ENCODE peak calls at places on chromosomes 16 and 17, in six cellular contexts. One of them, this sample, is unnamed.
A peak's percentile ranks its signal among the peaks of the same experiment; 100 is the strongest.

GRCh38 chr17:7854851-7855642 is at the start of gene TMEM88:
- DNase-seq in HCEC 1CT: no peak
- DNase-seq in stimulated activated CD8-positive, alpha-beta memory T cell treated with anti-CD3 and anti-CD28 coated beads, Interleukin-15, amount 100 ng/mL, for 4 hours: no peak
- DNase-seq in CD4-positive, alpha-beta T cell: no peak
- DNase-seq in hypothalamus: no peak
- DNase-seq in brain pericyte: no peak
- DNase-seq in this sample: no peak

GRCh38 chr16:73387979-73388378 is 340.1 kb upstream of the ZFHX3 start:
- DNase-seq in HCEC 1CT: no peak
- DNase-seq in stimulated activated CD8-positive, alpha-beta memory T cell treated with anti-CD3 and anti-CD28 coated beads, Interleukin-15, amount 100 ng/mL, for 4 hours: no peak
- DNase-seq in CD4-positive, alpha-beta T cell: no peak
- DNase-seq in hypothalamus: no peak
- DNase-seq in brain pericyte: no peak
- DNase-seq in this sample: no peak

GRCh38 chr16:6576646-6577045 is 756.0 kb upstream of the RBFOX1 start:
- DNase-seq in HCEC 1CT: no peak
- DNase-seq in stimulated activated CD8-positive, alpha-beta memory T cell treated with anti-CD3 and anti-CD28 coated beads, Interleukin-15, amount 100 ng/mL, for 4 hours: no peak
- DNase-seq in CD4-positive, alpha-beta T cell: no peak
- DNase-seq in hypothalamus: no peak
- DNase-seq in brain pericyte: no peak
- DNase-seq in this sample: no peak

GRCh38 chr16:88651276-88651988 is 579 bp upstream of the CYBA start:
- DNase-seq in HCEC 1CT: no peak
- DNase-seq in stimulated activated CD8-positive, alpha-beta memory T cell treated with anti-CD3 and anti-CD28 coated beads, Interleukin-15, amount 100 ng/mL, for 4 hours: peak; percentile 39
- DNase-seq in CD4-positive, alpha-beta T cell: no peak
- DNase-seq in hypothalamus: no peak
- DNase-seq in brain pericyte: no peak
- DNase-seq in this sample: peak; percentile 65

GRCh38 chr16:2047330-2048115 is at the start of the genes NTHL1 and TSC2:
- DNase-seq in HCEC 1CT: peak; percentile 95
- DNase-seq in stimulated activated CD8-positive, alpha-beta memory T cell treated with anti-CD3 and anti-CD28 coated beads, Interleukin-15, amount 100 ng/mL, for 4 hours: peak; percentile 85
- DNase-seq in CD4-positive, alpha-beta T cell: peak; percentile 84
- DNase-seq in hypothalamus: peak; percentile 92
- DNase-seq in brain pericyte: peak; percentile 88
- DNase-seq in this sample: peak; percentile 86

GRCh38 chr17:74759941-74760340 is 11.5 kb downstream of the NHERF1 start:
- DNase-seq in HCEC 1CT: no peak
- DNase-seq in stimulated activated CD8-positive, alpha-beta memory T cell treated with anti-CD3 and anti-CD28 coated beads, Interleukin-15, amount 100 ng/mL, for 4 hours: no peak
- DNase-seq in CD4-positive, alpha-beta T cell: no peak
- DNase-seq in hypothalamus: no peak
- DNase-seq in brain pericyte: no peak
- DNase-seq in this sample: no peak

GRCh38 chr17:6069611-6070279 is 434 bp upstream of the WSCD1 start:
- DNase-seq in HCEC 1CT: no peak
- DNase-seq in stimulated activated CD8-positive, alpha-beta memory T cell treated with anti-CD3 and anti-CD28 coated beads, Interleukin-15, amount 100 ng/mL, for 4 hours: no peak
- DNase-seq in CD4-positive, alpha-beta T cell: no peak
- DNase-seq in hypothalamus: no peak
- DNase-seq in brain pericyte: no peak
- DNase-seq in this sample: no peak

GRCh38 chr16:9408297-9408696 is 316.9 kb downstream of the HAPSTR1 start:
- DNase-seq in HCEC 1CT: no peak
- DNase-seq in stimulated activated CD8-positive, alpha-beta memory T cell treated with anti-CD3 and anti-CD28 coated beads, Interleukin-15, amount 100 ng/mL, for 4 hours: no peak
- DNase-seq in CD4-positive, alpha-beta T cell: no peak
- DNase-seq in hypothalamus: no peak
- DNase-seq in brain pericyte: no peak
- DNase-seq in this sample: no peak

GRCh38 chr17:76018340-76018680 is 8.8 kb downstream of the EVPL start:
- DNase-seq in HCEC 1CT: no peak
- DNase-seq in stimulated activated CD8-positive, alpha-beta memory T cell treated with anti-CD3 and anti-CD28 coated beads, Interleukin-15, amount 100 ng/mL, for 4 hours: no peak
- DNase-seq in CD4-positive, alpha-beta T cell: no peak
- DNase-seq in hypothalamus: no peak
- DNase-seq in brain pericyte: no peak
- DNase-seq in this sample: no peak

GRCh38 chr16:69595127-69596036 is 29.6 kb downstream of the NFAT5 start:
- DNase-seq in HCEC 1CT: peak; percentile 80
- DNase-seq in stimulated activated CD8-positive, alpha-beta memory T cell treated with anti-CD3 and anti-CD28 coated beads, Interleukin-15, amount 100 ng/mL, for 4 hours: no peak
- DNase-seq in CD4-positive, alpha-beta T cell: no peak
- DNase-seq in hypothalamus: no peak
- DNase-seq in brain pericyte: no peak
- DNase-seq in this sample: no peak

GRCh38 chr16:56357291-56357764 is 68.0 kb downstream of the AMFR start:
- DNase-seq in HCEC 1CT: peak; percentile 56
- DNase-seq in stimulated activated CD8-positive, alpha-beta memory T cell treated with anti-CD3 and anti-CD28 coated beads, Interleukin-15, amount 100 ng/mL, for 4 hours: no peak
- DNase-seq in CD4-positive, alpha-beta T cell: no peak
- DNase-seq in hypothalamus: no peak
- DNase-seq in brain pericyte: no peak
- DNase-seq in this sample: peak; percentile 48